ENCODE peak calls at places on chromosomes 12 and 14, in five cellular contexts. A is cardiac muscle cell; N is posterior cingulate gyrus; V is stromal cell of bone marrow; I is stimulated activated CD4-positive, alpha-beta T cell treated with anti-CD3 and anti-CD28 coated beads, Interleukin-15, amount 100 ng/mL, for 1 hour. E is an unnamed sample.

GRCh38 chr12:108816652-108817335 is 40.6 kb downstream of the SSH1 start:
- DNase-seq in A (no peak), N (no peak), V (no peak), I (no peak), E (no peak)

GRCh38 chr12:51171884-51172514 is 936 bp downstream of the TFCP2 start:
- DNase-seq in A (peak), N (no peak), V (no peak), I (no peak), E (no peak)

GRCh38 chr14:64715628-64716412 is 11.6 kb downstream of the PLEKHG3 start:
- DNase-seq in A (no peak), N (peak), V (no peak), I (no peak), E (peak)

GRCh38 chr12:4434721-4435425 is 10.7 kb downstream of the FGF6 start:
- DNase-seq in A (no peak), N (no peak), V (no peak), I (no peak), E (no peak)

GRCh38 chr12:49612210-49612609 is 6.8 kb upstream of the FAM186B start:
- DNase-seq in A (no peak), N (no peak), V (no peak), I (no peak), E (no peak)

GRCh38 chr14:104287301-104288009 is 149.1 kb downstream of the KIF26A start:
- DNase-seq in A (no peak), N (peak), V (no peak), I (no peak), E (peak)

GRCh38 chr14:91138511-91139359 is 24.9 kb downstream of the DGLUCY start:
- DNase-seq in A (peak), N (peak), V (no peak), I (no peak), E (no peak)

GRCh38 chr14:72292689-72293024 is 360.4 kb downstream of the RGS6 start:
- DNase-seq in A (no peak), N (no peak), V (no peak), I (no peak), E (no peak)

GRCh38 chr14:104687601-104688504 is 1.6 kb upstream of the INF2 start:
- DNase-seq in A (peak), N (peak), V (no peak), I (no peak), E (peak)

GRCh38 chr14:76682367-76682766 is 78.9 kb upstream of the VASH1 start:
- DNase-seq in A (no peak), N (no peak), V (no peak), I (no peak), E (no peak)

GRCh38 chr12:115866909-115867525 is 410.5 kb downstream of the MED13L start:
- DNase-seq in A (no peak), N (no peak), V (no peak), I (no peak), E (no peak)

GRCh38 chr12:24833513-24833912 is 115.4 kb downstream of the BCAT1 start:
- DNase-seq in A (no peak), N (no peak), V (no peak), I (no peak), E (no peak)

GRCh38 chr12:102300824-102301461 is 103.3 kb upstream of the PMCH start:
- DNase-seq in A (peak), N (no peak), V (peak), I (no peak), E (no peak)

GRCh38 chr14:82806426-82806825 is 1272.8 kb upstream of the SEL1L start:
- DNase-seq in A (no peak), N (no peak), V (no peak), I (no peak), E (no peak)

GRCh38 chr14:28059254-28059653 is 707.3 kb upstream of the FOXG1 start:
- DNase-seq in A (no peak), N (no peak), V (no peak), I (no peak), E (no peak)

GRCh38 chr14:95526483-95527391 is 8.1 kb upstream of the GLRX5 start:
- DNase-seq in A (peak), N (no peak), V (no peak), I (no peak), E (no peak)

GRCh38 chr12:47808049-47808448 is 11.7 kb downstream of the HDAC7 start:
- DNase-seq in A (no peak), N (peak), V (no peak), I (peak), E (peak)

GRCh38 chr12:92784795-92785562 is 82.2 kb downstream of the PLEKHG7 start:
- DNase-seq in A (peak), N (no peak), V (no peak), I (no peak), E (no peak)

GRCh38 chr14:70622111-70622712 is 19.5 kb upstream of the TTC9 start:
- DNase-seq in A (peak), N (no peak), V (peak), I (peak), E (no peak)

GRCh38 chr12:19186722-19187661 is 57.5 kb downstream of the PLEKHA5 start:
- DNase-seq in A (peak), N (no peak), V (no peak), I (no peak), E (no peak)

GRCh38 chr14:64702493-64703392 is 1.5 kb upstream of the PLEKHG3 start:
- DNase-seq in A (no peak), N (peak), V (no peak), I (no peak), E (no peak)

GRCh38 chr14:99427632-99428315 is 52.9 kb downstream of the SETD3 start:
- DNase-seq in A (peak), N (no peak), V (no peak), I (no peak), E (no peak)

GRCh38 chr14:51096870-51097269 is 2.0 kb upstream of the TRIM9 start:
- DNase-seq in A (no peak), N (no peak), V (no peak), I (no peak), E (no peak)

GRCh38 chr12:32821293-32822089 is 65.8 kb upstream of the YARS2 start:
- DNase-seq in A (peak), N (no peak), V (no peak), I (no peak), E (no peak)

GRCh38 chr12:49279706-49280159 is 14.9 kb downstream of the TUBA1C start:
- DNase-seq in A (no peak), N (peak), V (no peak), I (no peak), E (no peak)

GRCh38 chr12:115144425-115144824 is 460.4 kb upstream of the TBX3 start:
- DNase-seq in A (no peak), N (no peak), V (no peak), I (no peak), E (no peak)

GRCh38 chr12:10388611-10389010 is 1.2 kb downstream of the KLRK1 start:
- DNase-seq in A (no peak), N (no peak), V (no peak), I (no peak), E (no peak)